ENCODE peak calls at places on chromosome 7, in six cellular contexts. One of them, this sample, is unnamed. For H3K4me1, the result is how much of the 10 kb centered on the place peaks cover.

GRCh38 chr7:7746419-7746818 is 28.0 kb upstream of the RPA3 start:
- DNase-seq in colonic mucosa: no peak
- DNase-seq in right lobe of liver: no peak
- DNase-seq in cardiac muscle cell: peak
- DNase-seq in adrenal gland: no peak
- DNase-seq in body of pancreas: no peak
- DNase-seq in this sample: no peak

GRCh38 chr7:120805636-120806388 is 52.1 kb downstream of the TSPAN12 start:
- DNase-seq in colonic mucosa: peak
- DNase-seq in right lobe of liver: peak
- DNase-seq in cardiac muscle cell: peak
- DNase-seq in adrenal gland: peak
- DNase-seq in body of pancreas: peak
- DNase-seq in this sample: peak

GRCh38 chr7:7183833-7184463 is 1.6 kb downstream of the C1GALT1 start:
- DNase-seq in colonic mucosa: no peak
- DNase-seq in right lobe of liver: no peak
- DNase-seq in cardiac muscle cell: no peak
- DNase-seq in adrenal gland: no peak
- DNase-seq in body of pancreas: no peak
- DNase-seq in this sample: no peak

GRCh38 chr7:140983802-140984201 is 30.9 kb downstream of the MRPS33 start:
- DNase-seq in colonic mucosa: peak
- DNase-seq in right lobe of liver: no peak
- DNase-seq in cardiac muscle cell: no peak
- DNase-seq in adrenal gland: no peak
- DNase-seq in body of pancreas: no peak
- DNase-seq in this sample: no peak

GRCh38 chr7:111845853-111846252 is 283.6 kb upstream of the IMMP2L start:
- DNase-seq in colonic mucosa: no peak
- DNase-seq in right lobe of liver: no peak
- DNase-seq in cardiac muscle cell: no peak
- DNase-seq in adrenal gland: no peak
- DNase-seq in body of pancreas: no peak
- DNase-seq in this sample: no peak

GRCh38 chr7:128030263-128030998 is 806 bp downstream of the LRRC4 start:
- DNase-seq in colonic mucosa: no peak
- DNase-seq in right lobe of liver: no peak
- DNase-seq in cardiac muscle cell: no peak
- DNase-seq in adrenal gland: no peak
- DNase-seq in body of pancreas: no peak
- DNase-seq in this sample: no peak

GRCh38 chr7:29099896-29100847 is 46.2 kb downstream of the CPVL start:
- DNase-seq in colonic mucosa: no peak
- DNase-seq in right lobe of liver: peak
- DNase-seq in cardiac muscle cell: peak
- DNase-seq in adrenal gland: no peak
- DNase-seq in body of pancreas: no peak
- DNase-seq in this sample: peak

GRCh38 chr7:31095286-31096197 is 43.4 kb downstream of the ADCYAP1R1 start:
- DNase-seq in colonic mucosa: no peak
- DNase-seq in right lobe of liver: peak
- DNase-seq in cardiac muscle cell: no peak
- DNase-seq in adrenal gland: no peak
- DNase-seq in body of pancreas: no peak
- DNase-seq in this sample: peak

GRCh38 chr7:112060625-112061024 is 145.6 kb downstream of the DOCK4 start:
- DNase-seq in colonic mucosa: no peak
- DNase-seq in right lobe of liver: no peak
- DNase-seq in cardiac muscle cell: no peak
- DNase-seq in adrenal gland: no peak
- DNase-seq in body of pancreas: no peak
- DNase-seq in this sample: no peak

GRCh38 chr7:148698397-148699023 is at the start of gene CUL1:
- DNase-seq in colonic mucosa: peak
- DNase-seq in right lobe of liver: peak
- DNase-seq in cardiac muscle cell: peak
- DNase-seq in adrenal gland: peak
- DNase-seq in body of pancreas: peak
- DNase-seq in this sample: peak

GRCh38 chr7:72447465-72448204 is 35.5 kb upstream of the CALN1 start:
- DNase-seq in colonic mucosa: no peak
- DNase-seq in right lobe of liver: no peak
- DNase-seq in cardiac muscle cell: no peak
- DNase-seq in adrenal gland: no peak
- DNase-seq in body of pancreas: no peak
- DNase-seq in this sample: no peak

GRCh38 chr7:1050956-1051690 is 6.8 kb downstream of the GPR146 start:
- DNase-seq in colonic mucosa: no peak
- DNase-seq in right lobe of liver: no peak
- DNase-seq in cardiac muscle cell: no peak
- DNase-seq in adrenal gland: no peak
- DNase-seq in body of pancreas: no peak
- DNase-seq in this sample: no peak

GRCh38 chr7:156493942-156494341 is 146.6 kb upstream of the RNF32 start:
- DNase-seq in colonic mucosa: peak
- DNase-seq in right lobe of liver: no peak
- DNase-seq in cardiac muscle cell: no peak
- DNase-seq in adrenal gland: no peak
- DNase-seq in body of pancreas: no peak
- DNase-seq in this sample: no peak

GRCh38 chr7:138459300-138460175 is 521 bp upstream of the TRIM24 start:
- DNase-seq in colonic mucosa: peak
- DNase-seq in right lobe of liver: no peak
- DNase-seq in cardiac muscle cell: peak
- DNase-seq in adrenal gland: no peak
- DNase-seq in body of pancreas: peak
- DNase-seq in this sample: peak

GRCh38 chr7:41809081-41809480 is 106.2 kb upstream of the INHBA start:
- DNase-seq in colonic mucosa: no peak
- DNase-seq in right lobe of liver: no peak
- DNase-seq in cardiac muscle cell: no peak
- DNase-seq in adrenal gland: no peak
- DNase-seq in body of pancreas: no peak
- DNase-seq in this sample: no peak

GRCh38 chr7:39847227-39847626 is 102.8 kb upstream of the CDK13 start:
- DNase-seq in colonic mucosa: no peak
- DNase-seq in right lobe of liver: no peak
- DNase-seq in cardiac muscle cell: no peak
- DNase-seq in adrenal gland: no peak
- DNase-seq in body of pancreas: no peak
- DNase-seq in this sample: no peak

GRCh38 chr7:139634087-139634486 is 110.6 kb downstream of the CLEC2L start:
- DNase-seq in colonic mucosa: no peak
- DNase-seq in right lobe of liver: no peak
- DNase-seq in cardiac muscle cell: no peak
- DNase-seq in adrenal gland: no peak
- DNase-seq in body of pancreas: no peak
- DNase-seq in this sample: no peak

DNA sequence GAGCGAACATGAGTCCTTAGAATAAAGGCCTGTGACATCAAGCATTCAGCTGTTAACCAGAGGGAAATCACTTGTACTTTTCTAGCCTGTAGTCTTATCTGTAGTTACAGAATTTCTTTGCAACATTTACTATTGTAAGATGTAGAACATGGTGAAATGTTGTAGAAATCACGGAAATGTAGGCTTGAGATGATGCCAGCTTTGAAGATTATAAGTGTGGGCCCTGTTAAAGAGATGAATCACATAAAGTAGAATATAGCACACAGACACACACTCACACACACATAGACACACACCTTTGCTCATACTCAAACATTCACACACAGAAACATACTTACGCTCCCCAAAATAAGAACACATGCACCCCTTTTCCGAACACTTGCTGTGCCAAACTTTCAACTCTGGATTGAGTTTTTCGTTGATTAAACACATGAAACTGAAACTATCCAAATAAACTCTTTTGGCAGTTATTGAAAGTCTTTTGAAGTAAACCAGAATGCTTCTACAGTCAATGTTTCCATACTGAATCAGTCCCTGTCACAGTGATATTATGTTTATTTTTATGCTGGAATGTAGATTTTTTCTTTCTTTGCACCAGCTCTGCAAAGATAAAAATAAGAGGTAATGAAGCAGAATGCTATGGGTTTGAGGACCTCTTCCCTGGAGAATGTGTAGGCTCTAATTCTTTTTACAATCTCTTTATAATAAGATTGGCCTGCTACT is 230.3 kb upstream of the MEOX2 start:
- DNase-seq in colonic mucosa: no peak
- DNase-seq in right lobe of liver: no peak
- DNase-seq in cardiac muscle cell: no peak
- DNase-seq in adrenal gland: no peak
- DNase-seq in body of pancreas: no peak
- DNase-seq in this sample: no peak
- H3K4me3 ChIP-seq in colonic mucosa: no peak
- H3K4me3 ChIP-seq in right lobe of liver: no peak
- H3K4me3 ChIP-seq in cardiac muscle cell: no peak
- H3K4me3 ChIP-seq in adrenal gland: no peak
- H3K4me3 ChIP-seq in body of pancreas: no peak
- H3K4me3 ChIP-seq in this sample: no peak

GRCh38 chr7:85851571-85852193 is 664.8 kb upstream of the SEMA3D start:
- DNase-seq in colonic mucosa: no peak
- DNase-seq in right lobe of liver: no peak
- DNase-seq in cardiac muscle cell: peak
- DNase-seq in adrenal gland: no peak
- DNase-seq in body of pancreas: no peak
- DNase-seq in this sample: no peak
- TF ChIP-seq CTCF in colonic mucosa: peak
- TF ChIP-seq CTCF in right lobe of liver: peak
- TF ChIP-seq CTCF in cardiac muscle cell: peak
- TF ChIP-seq CTCF in adrenal gland: peak
- TF ChIP-seq CTCF in body of pancreas: peak
- TF ChIP-seq CTCF in this sample: peak

GRCh38 chr7:150976529-150977381 is 1.4 kb downstream of the KCNH2 start:
- DNase-seq in colonic mucosa: no peak
- DNase-seq in right lobe of liver: no peak
- DNase-seq in cardiac muscle cell: peak
- DNase-seq in adrenal gland: no peak
- DNase-seq in body of pancreas: no peak
- DNase-seq in this sample: no peak
- H3K4me1 ChIP-seq in colonic mucosa: under half
- H3K4me1 ChIP-seq in right lobe of liver: under half
- H3K4me1 ChIP-seq in cardiac muscle cell: half or more
- H3K4me1 ChIP-seq in adrenal gland: under half
- H3K4me1 ChIP-seq in body of pancreas: under half
- H3K4me1 ChIP-seq in this sample: under half

GRCh38 chr7:70618020-70618551 is 513.9 kb upstream of the GALNT17 start:
- DNase-seq in colonic mucosa: no peak
- DNase-seq in right lobe of liver: no peak
- DNase-seq in cardiac muscle cell: no peak
- DNase-seq in adrenal gland: no peak
- DNase-seq in body of pancreas: no peak
- DNase-seq in this sample: no peak

GRCh38 chr7:70620333-70621055 is 511.4 kb upstream of the GALNT17 start:
- DNase-seq in colonic mucosa: no peak
- DNase-seq in right lobe of liver: no peak
- DNase-seq in cardiac muscle cell: no peak
- DNase-seq in adrenal gland: no peak
- DNase-seq in body of pancreas: no peak
- DNase-seq in this sample: no peak

GRCh38 chr7:70619130-70619529 is 512.8 kb upstream of the GALNT17 start:
- DNase-seq in colonic mucosa: peak
- DNase-seq in right lobe of liver: no peak
- DNase-seq in cardiac muscle cell: peak
- DNase-seq in adrenal gland: no peak
- DNase-seq in body of pancreas: no peak
- DNase-seq in this sample: no peak

GRCh38 chr7:70621954-70622596 is 509.9 kb upstream of the GALNT17 start:
- DNase-seq in colonic mucosa: no peak
- DNase-seq in right lobe of liver: no peak
- DNase-seq in cardiac muscle cell: no peak
- DNase-seq in adrenal gland: no peak
- DNase-seq in body of pancreas: no peak
- DNase-seq in this sample: no peak

DNA sequence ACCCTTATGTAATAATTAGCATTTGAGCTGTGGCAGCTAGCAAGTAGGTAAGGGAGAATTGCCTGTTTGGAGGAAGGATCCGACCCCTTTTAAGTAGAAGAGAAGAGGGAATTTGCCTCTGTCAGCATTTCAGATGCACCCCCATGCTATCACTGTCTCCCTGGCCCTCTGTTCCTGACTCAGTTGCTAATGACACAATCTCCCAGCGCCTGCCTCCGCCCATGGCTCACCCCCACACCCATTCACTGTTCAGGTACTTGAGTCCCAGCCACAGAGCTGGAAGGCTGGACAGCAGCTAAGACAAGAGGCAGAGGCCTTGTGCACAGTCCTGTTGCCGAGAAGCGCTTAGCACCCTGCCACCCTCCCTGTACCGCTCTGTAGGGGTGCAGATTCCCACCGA is 512.3 kb upstream of the GALNT17 start:
- DNase-seq in colonic mucosa: no peak
- DNase-seq in right lobe of liver: no peak
- DNase-seq in cardiac muscle cell: peak
- DNase-seq in adrenal gland: no peak
- DNase-seq in body of pancreas: no peak
- DNase-seq in this sample: no peak
- H3K4me3 ChIP-seq in colonic mucosa: no peak
- H3K4me3 ChIP-seq in right lobe of liver: no peak
- H3K4me3 ChIP-seq in cardiac muscle cell: no peak
- H3K4me3 ChIP-seq in adrenal gland: no peak
- H3K4me3 ChIP-seq in body of pancreas: no peak
- H3K4me3 ChIP-seq in this sample: no peak

DNA sequence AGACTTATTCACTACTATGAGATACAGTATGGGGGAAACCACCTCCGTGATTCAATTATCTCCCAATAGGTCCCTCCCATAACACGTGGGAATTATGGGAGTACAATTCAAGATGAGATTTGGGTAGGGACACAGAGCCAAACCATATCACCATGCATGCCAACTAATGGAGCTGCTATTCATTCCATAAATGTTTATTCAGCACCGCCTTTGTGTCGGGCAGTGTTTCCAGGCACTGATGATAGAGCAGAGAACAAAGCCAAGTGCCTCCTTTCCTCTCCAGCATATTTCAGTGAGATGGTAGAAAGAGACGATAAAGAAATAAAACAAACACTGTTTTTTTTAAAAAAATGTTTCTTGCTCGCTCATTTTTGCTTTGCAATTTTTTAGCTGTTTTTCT is 295.9 kb upstream of the FOXK1 start:
- DNase-seq in colonic mucosa: no peak
- DNase-seq in right lobe of liver: no peak
- DNase-seq in cardiac muscle cell: no peak
- DNase-seq in adrenal gland: no peak
- DNase-seq in body of pancreas: no peak
- DNase-seq in this sample: no peak
- TF ChIP-seq CTCF in colonic mucosa: no peak
- TF ChIP-seq CTCF in right lobe of liver: no peak
- TF ChIP-seq CTCF in cardiac muscle cell: no peak
- TF ChIP-seq CTCF in adrenal gland: no peak
- TF ChIP-seq CTCF in body of pancreas: no peak
- TF ChIP-seq CTCF in this sample: no peak

This sample was measured in Caco-2.